ENCODE peak calls at places on chromosomes 12 and 14, in five cellular contexts. One of them, this sample, is unnamed.

GRCh38 chr14:71380271-71380670 is 473.0 kb downstream of the PCNX1 start:
- DNase-seq in GM23248: peak
- DNase-seq in T-helper 17 cell: no peak
- DNase-seq in CD8-positive, alpha-beta memory T cell: no peak
- DNase-seq in RPMI7951: peak
- DNase-seq in this sample: peak

GRCh38 chr14:31934767-31935266 is 142.3 kb upstream of the ARHGAP5 start:
- DNase-seq in GM23248: peak
- DNase-seq in T-helper 17 cell: no peak
- DNase-seq in CD8-positive, alpha-beta memory T cell: no peak
- DNase-seq in RPMI7951: peak
- DNase-seq in this sample: peak

GRCh38 chr12:3313655-3314305 is 177.2 kb upstream of the PRMT8 start:
- DNase-seq in GM23248: peak
- DNase-seq in T-helper 17 cell: no peak
- DNase-seq in CD8-positive, alpha-beta memory T cell: no peak
- DNase-seq in RPMI7951: peak
- DNase-seq in this sample: peak

GRCh38 chr12:131565256-131566005 is 145.5 kb upstream of the SFSWAP start:
- DNase-seq in GM23248: no peak
- DNase-seq in T-helper 17 cell: no peak
- DNase-seq in CD8-positive, alpha-beta memory T cell: no peak
- DNase-seq in RPMI7951: no peak
- DNase-seq in this sample: no peak

GRCh38 chr12:132402831-132403416 is 73.5 kb upstream of the GALNT9 start:
- DNase-seq in GM23248: no peak
- DNase-seq in T-helper 17 cell: no peak
- DNase-seq in CD8-positive, alpha-beta memory T cell: no peak
- DNase-seq in RPMI7951: no peak
- DNase-seq in this sample: no peak

GRCh38 chr12:75611041-75611440 is 99.6 kb upstream of the KRR1 start:
- DNase-seq in GM23248: no peak
- DNase-seq in T-helper 17 cell: no peak
- DNase-seq in CD8-positive, alpha-beta memory T cell: no peak
- DNase-seq in RPMI7951: no peak
- DNase-seq in this sample: no peak

GRCh38 chr12:3362751-3363150 is 128.3 kb upstream of the PRMT8 start:
- DNase-seq in GM23248: peak
- DNase-seq in T-helper 17 cell: no peak
- DNase-seq in CD8-positive, alpha-beta memory T cell: no peak
- DNase-seq in RPMI7951: peak
- DNase-seq in this sample: no peak

GRCh38 chr12:18799561-18799960 is 61.6 kb downstream of the CAPZA3 start:
- DNase-seq in GM23248: peak
- DNase-seq in T-helper 17 cell: no peak
- DNase-seq in CD8-positive, alpha-beta memory T cell: no peak
- DNase-seq in RPMI7951: peak
- DNase-seq in this sample: peak

GRCh38 chr14:21022686-21023085 is 2.2 kb downstream of the NDRG2 start:
- DNase-seq in GM23248: no peak
- DNase-seq in T-helper 17 cell: no peak
- DNase-seq in CD8-positive, alpha-beta memory T cell: no peak
- DNase-seq in RPMI7951: no peak
- DNase-seq in this sample: no peak

GRCh38 chr12:120654656-120655055 is 14.2 kb downstream of the CABP1 start:
- DNase-seq in GM23248: no peak
- DNase-seq in T-helper 17 cell: no peak
- DNase-seq in CD8-positive, alpha-beta memory T cell: no peak
- DNase-seq in RPMI7951: no peak
- DNase-seq in this sample: no peak

GRCh38 chr12:111598637-111599458 is at the start of gene ATXN2:
- DNase-seq in GM23248: peak
- DNase-seq in T-helper 17 cell: peak
- DNase-seq in CD8-positive, alpha-beta memory T cell: peak
- DNase-seq in RPMI7951: peak
- DNase-seq in this sample: no peak

GRCh38 chr14:76761849-76762616 is 765 bp downstream of the VASH1 start:
- DNase-seq in GM23248: peak
- DNase-seq in T-helper 17 cell: no peak
- DNase-seq in CD8-positive, alpha-beta memory T cell: no peak
- DNase-seq in RPMI7951: no peak
- DNase-seq in this sample: no peak

GRCh38 chr12:92021665-92022033 is 124.0 kb downstream of the BTG1 start:
- DNase-seq in GM23248: no peak
- DNase-seq in T-helper 17 cell: no peak
- DNase-seq in CD8-positive, alpha-beta memory T cell: no peak
- DNase-seq in RPMI7951: peak
- DNase-seq in this sample: peak

GRCh38 chr14:45810152-45810872 is 557.3 kb upstream of the MIS18BP1 start:
- DNase-seq in GM23248: no peak
- DNase-seq in T-helper 17 cell: no peak
- DNase-seq in CD8-positive, alpha-beta memory T cell: no peak
- DNase-seq in RPMI7951: peak
- DNase-seq in this sample: peak

This sample was measured in EL.